ENCODE peak calls at places on chromosomes 6 and 20, in seven cellular contexts. K is IMR-90, F is suprapubic skin, A is choroid plexus epithelial cell, O is breast epithelium, I is heart left ventricle, J is tibial nerve. Y is an unnamed sample.

GRCh38 chr6:106469882-106470281 is 109.4 kb downstream of the CRYBG1 start:
- DNase-seq in K (no peak), F (no peak), A (no peak), O (no peak), I (no peak), J (no peak), Y (no peak)

GRCh38 chr6:142796571-142796970 is 148.4 kb downstream of the HIVEP2 start:
- DNase-seq in K (peak), F (no peak), A (peak), O (no peak), I (no peak), J (no peak), Y (peak)

GRCh38 chr20:50218987-50219435 is 28.4 kb downstream of the CEBPB start:
- DNase-seq in K (no peak), F (no peak), A (peak), O (no peak), I (no peak), J (no peak), Y (peak)

GRCh38 chr20:6921717-6922386 is 154.4 kb downstream of the BMP2 start:
- DNase-seq in K (no peak), F (no peak), A (no peak), O (no peak), I (no peak), J (no peak), Y (no peak)

GRCh38 chr6:69948479-69949114 is 82.2 kb downstream of the COL19A1 start:
- DNase-seq in K (no peak), F (no peak), A (no peak), O (no peak), I (no peak), J (no peak), Y (no peak)

GRCh38 chr6:24658573-24659511 is 7.9 kb downstream of the TDP2 start:
- DNase-seq in K (peak), F (no peak), A (peak), O (no peak), I (no peak), J (no peak), Y (peak)

GRCh38 chr20:2756056-2756611 is 44.3 kb downstream of the CPXM1 start:
- DNase-seq in K (peak), F (no peak), A (peak), O (no peak), I (no peak), J (no peak), Y (peak)

GRCh38 chr6:90293319-90293937 is 3.2 kb downstream of the BACH2 start:
- DNase-seq in K (peak), F (no peak), A (no peak), O (no peak), I (no peak), J (no peak), Y (no peak)

DNA sequence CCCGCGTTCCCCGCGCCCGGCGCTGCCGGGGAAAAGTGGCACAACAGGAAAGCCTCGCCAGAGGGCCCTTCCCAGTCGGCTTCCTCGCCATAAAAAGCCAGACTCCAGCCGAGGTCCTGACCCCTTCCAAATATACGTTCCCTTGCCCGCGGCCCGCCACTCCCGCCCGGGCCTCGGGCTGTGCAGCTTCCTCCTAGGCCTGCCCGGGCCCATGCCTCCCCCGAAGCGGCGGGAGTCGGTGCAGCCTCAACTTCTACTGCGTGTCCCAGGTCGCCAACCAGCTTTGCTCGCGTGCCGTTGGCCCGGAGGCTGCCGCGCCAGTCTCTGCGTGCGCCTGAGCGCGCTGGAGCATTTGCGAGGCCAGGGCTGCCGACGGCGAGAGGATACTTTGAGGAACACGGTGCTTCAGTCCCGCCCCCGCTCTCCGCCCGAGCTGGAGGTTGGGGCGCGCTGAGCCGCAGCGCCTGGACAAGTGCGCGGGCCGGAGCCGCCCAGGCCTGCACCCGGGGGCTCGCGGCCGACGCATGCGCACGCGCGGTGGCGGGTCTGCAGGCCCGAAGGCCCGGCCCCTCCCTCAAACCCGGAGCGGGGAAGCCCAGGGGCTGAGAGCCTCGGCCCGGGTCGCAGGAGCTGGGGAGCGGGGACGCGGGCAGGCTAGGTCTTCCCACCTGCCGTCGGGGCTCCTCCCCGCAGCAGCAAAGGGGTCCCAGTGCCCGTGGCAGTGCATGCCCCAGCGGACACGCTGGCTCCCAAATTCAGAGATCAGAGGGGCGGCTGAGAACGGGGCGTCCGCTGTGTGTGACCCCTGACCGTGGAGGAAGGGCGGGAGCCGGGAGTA is 10.2 kb downstream of the FOXC1 start:
- DNase-seq in K (no peak), F (peak), A (no peak), O (no peak), I (peak), J (no peak), Y (no peak)
- H3K4me3 ChIP-seq in K (no peak), F (peak), A (peak), O (peak), I (peak), J (peak), Y (no peak)

GRCh38 chr6:27809939-27810767 is 102.0 kb downstream of the OR2B2 start:
- DNase-seq in K (peak), F (peak), A (peak), O (peak), I (peak), J (no peak), Y (peak)
- TF ChIP-seq CTCF in K (peak), F (no peak), A (peak), O (no peak), I (no peak), J (no peak), Y (no peak)

GRCh38 chr6:35299674-35300073 is 2.1 kb downstream of the DEF6 start:
- DNase-seq in K (no peak), F (peak), A (no peak), O (no peak), I (no peak), J (no peak), Y (no peak)

GRCh38 chr6:35300848-35301247 is 3.2 kb downstream of the DEF6 start:
- DNase-seq in K (no peak), F (peak), A (no peak), O (no peak), I (no peak), J (no peak), Y (no peak)

GRCh38 chr6:35296931-35297330 is 687 bp upstream of the DEF6 start:
- DNase-seq in K (no peak), F (no peak), A (no peak), O (no peak), I (no peak), J (no peak), Y (no peak)

GRCh38 chr6:35297541-35298481 is at the start of gene DEF6:
- DNase-seq in K (peak), F (peak), A (peak), O (peak), I (peak), J (peak), Y (peak)

DNA sequence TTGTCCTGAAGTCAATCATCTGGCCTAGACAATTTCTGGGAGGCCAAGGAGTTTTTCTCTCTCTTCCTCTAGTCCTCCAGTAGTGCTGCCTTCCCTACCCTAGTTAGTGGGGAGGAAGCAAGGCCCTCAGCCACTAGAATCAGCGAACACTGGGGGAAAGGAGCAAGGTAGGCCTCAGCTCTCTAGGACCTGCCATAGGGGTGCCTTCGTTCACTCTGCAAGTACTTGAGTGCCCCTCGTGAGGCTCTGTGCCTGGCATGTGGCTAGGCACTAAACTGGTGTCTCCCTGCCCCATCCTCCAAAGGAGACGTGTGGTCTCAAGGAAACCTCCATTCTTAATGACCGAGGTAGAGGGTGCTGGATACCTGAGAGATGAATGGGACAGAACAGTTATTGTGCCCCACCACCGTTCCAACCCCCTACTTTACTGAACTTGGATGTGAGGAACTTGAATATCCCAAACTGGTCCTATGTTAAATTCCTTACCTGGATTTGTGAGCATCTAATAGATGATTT is 1.1 kb downstream of the DEF6 start:
- DNase-seq in K (no peak), F (peak), A (no peak), O (no peak), I (no peak), J (no peak), Y (no peak)
- H3K4me3 ChIP-seq in K (no peak), F (peak), A (no peak), O (peak), I (peak), J (peak), Y (no peak)

GRCh38 chr20:57173986-57174385 is 92.5 kb downstream of the BMP7 start:
- DNase-seq in K (no peak), F (no peak), A (no peak), O (no peak), I (no peak), J (no peak), Y (no peak)

GRCh38 chr20:57174737-57175136 is 91.7 kb downstream of the BMP7 start:
- DNase-seq in K (no peak), F (no peak), A (no peak), O (no peak), I (no peak), J (no peak), Y (no peak)

GRCh38 chr20:57170343-57170742 is 96.1 kb downstream of the BMP7 start:
- DNase-seq in K (no peak), F (no peak), A (no peak), O (no peak), I (no peak), J (no peak), Y (no peak)

GRCh38 chr20:57175397-57176010 is 90.9 kb downstream of the BMP7 start:
- DNase-seq in K (no peak), F (no peak), A (no peak), O (no peak), I (no peak), J (no peak), Y (no peak)

DNA sequence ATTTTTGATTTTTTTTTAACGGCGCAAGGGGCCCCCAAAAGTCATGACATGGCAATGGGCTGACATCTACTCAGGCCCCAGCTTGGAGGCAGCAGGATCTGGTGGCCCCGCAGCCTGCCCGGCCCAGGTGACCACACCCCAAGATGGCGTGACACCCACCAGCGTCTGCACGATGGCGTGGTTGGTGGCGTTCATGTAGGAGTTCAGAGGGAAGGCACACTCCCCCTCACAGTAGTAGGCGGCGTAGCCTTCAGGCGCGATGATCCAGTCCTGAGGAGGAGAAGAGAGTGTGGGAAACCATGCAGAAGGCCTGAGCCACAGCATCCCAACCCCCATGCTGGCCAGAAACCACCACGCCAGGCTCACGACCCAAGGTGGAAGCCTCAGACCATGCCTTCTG is 93.4 kb downstream of the BMP7 start:
- DNase-seq in K (no peak), F (no peak), A (no peak), O (no peak), I (no peak), J (no peak), Y (no peak)
- TF ChIP-seq CTCF in K (no peak), F (no peak), A (no peak), O (no peak), I (no peak), J (no peak), Y (no peak)

GRCh38 chr6:151494235-151494950 is 576 bp downstream of the CCDC170 start:
- DNase-seq in K (peak), F (no peak), A (peak), O (peak), I (peak), J (peak), Y (peak)

GRCh38 chr6:151490996-151491395 is 2.8 kb upstream of the CCDC170 start:
- DNase-seq in K (no peak), F (no peak), A (no peak), O (no peak), I (no peak), J (no peak), Y (peak)

GRCh38 chr6:151495380-151495779 is 1.6 kb downstream of the CCDC170 start:
- DNase-seq in K (no peak), F (no peak), A (no peak), O (no peak), I (no peak), J (no peak), Y (no peak)

GRCh38 chr6:151497935-151498726 is 4.3 kb downstream of the CCDC170 start:
- DNase-seq in K (peak), F (no peak), A (peak), O (no peak), I (no peak), J (no peak), Y (peak)

GRCh38 chr6:151493495-151494234 is at the start of gene CCDC170:
- DNase-seq in K (no peak), F (no peak), A (no peak), O (peak), I (peak), J (no peak), Y (peak)
- H3K4me3 ChIP-seq in K (peak), F (peak), A (peak), O (peak), I (peak), J (peak), Y (peak)

DNA sequence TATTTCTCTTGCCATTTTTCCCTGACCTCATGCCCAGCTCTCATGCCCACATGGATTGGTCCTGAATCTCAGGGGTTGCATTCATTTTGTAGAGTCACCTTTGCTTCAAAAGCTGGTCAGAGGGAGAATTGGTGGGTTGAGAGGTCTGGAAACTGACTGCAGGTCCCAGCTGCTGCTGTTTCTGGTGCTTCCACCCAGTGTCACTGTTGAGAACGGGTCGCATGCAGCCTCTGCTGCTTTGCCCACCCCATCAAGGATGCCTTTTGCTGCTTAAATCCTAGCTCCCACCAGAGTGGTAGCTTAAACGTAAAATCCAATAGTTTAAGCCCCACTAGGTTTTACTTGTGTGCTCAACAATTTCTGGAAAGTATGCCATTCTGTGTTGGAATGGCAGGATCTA is 211.4 kb upstream of the TSHZ2 start:
- DNase-seq in K (no peak), F (no peak), A (no peak), O (no peak), I (no peak), J (no peak), Y (no peak)
- TF ChIP-seq CTCF in K (no peak), F (no peak), A (no peak), O (no peak), I (no peak), J (no peak), Y (no peak)

Y was measured in fibroblast of villous mesenchyme.